ENCODE peak calls at places on chromosomes 2 and 18, in six cellular contexts. Y is GM13977, H is HFFc6, S is neural progenitor cell, J is AG09309, K is body of pancreas. F is an unnamed sample.

GRCh38 chr2:129375587-129375986 is 603.9 kb upstream of the RAB6C start:
- DNase-seq in Y (no peak), H (no peak), S (no peak), J (no peak), K (no peak), F (no peak)

GRCh38 chr2:66962625-66963207 is 434.4 kb upstream of the ETAA1 start:
- DNase-seq in Y (no peak), H (no peak), S (peak), J (no peak), K (no peak), F (no peak)

GRCh38 chr2:26691881-26692813 is at the start of gene KCNK3:
- DNase-seq in Y (peak), H (no peak), S (peak), J (no peak), K (peak), F (peak)

GRCh38 chr2:234494361-234495075 is 2.4 kb downstream of the ARL4C start:
- DNase-seq in Y (no peak), H (no peak), S (peak), J (no peak), K (no peak), F (no peak)

GRCh38 chr2:36441816-36442215 is 86.2 kb downstream of the CRIM1 start:
- DNase-seq in Y (no peak), H (peak), S (no peak), J (no peak), K (no peak), F (no peak)

GRCh38 chr18:74775239-74775638 is 177.6 kb downstream of the ZNF407 start:
- DNase-seq in Y (no peak), H (peak), S (no peak), J (no peak), K (no peak), F (no peak)

GRCh38 chr2:197198890-197199289 is 111.7 kb downstream of the ANKRD44 start:
- DNase-seq in Y (peak), H (no peak), S (no peak), J (no peak), K (peak), F (no peak)

GRCh38 chr2:128346811-128347558 is 28.3 kb upstream of the HS6ST1 start:
- DNase-seq in Y (no peak), H (no peak), S (no peak), J (no peak), K (no peak), F (no peak)

GRCh38 chr2:2850218-2850850 is 519.3 kb upstream of the MYT1L start:
- DNase-seq in Y (no peak), H (no peak), S (no peak), J (no peak), K (no peak), F (no peak)

GRCh38 chr2:160363961-160364733 is 129.5 kb downstream of the RBMS1 start:
- DNase-seq in Y (no peak), H (no peak), S (no peak), J (no peak), K (no peak), F (no peak)

GRCh38 chr2:129733041-129733440 is 246.4 kb upstream of the RAB6C start:
- DNase-seq in Y (no peak), H (no peak), S (no peak), J (no peak), K (no peak), F (no peak)

GRCh38 chr2:8605350-8606065 is 76.3 kb upstream of the ID2 start:
- DNase-seq in Y (no peak), H (peak), S (no peak), J (no peak), K (no peak), F (no peak)

GRCh38 chr2:25042321-25043240 is 705 bp downstream of the EFR3B start:
- DNase-seq in Y (peak), H (peak), S (peak), J (no peak), K (peak), F (peak)

GRCh38 chr2:106956416-106956815 is 70.4 kb upstream of the ST6GAL2 start:
- DNase-seq in Y (no peak), H (peak), S (peak), J (no peak), K (no peak), F (no peak)

GRCh38 chr2:217822296-217823252 is 180.2 kb downstream of the TNS1 start:
- DNase-seq in Y (no peak), H (peak), S (peak), J (no peak), K (no peak), F (no peak)

GRCh38 chr2:101736233-101736632 is 38.7 kb downstream of the MAP4K4 start:
- DNase-seq in Y (no peak), H (no peak), S (no peak), J (no peak), K (no peak), F (no peak)

GRCh38 chr2:160091381-160091780 is 29.0 kb upstream of the PLA2R1 start:
- DNase-seq in Y (no peak), H (peak), S (no peak), J (peak), K (no peak), F (no peak)

GRCh38 chr2:144369416-144369815 is 150.5 kb downstream of the ZEB2 start:
- DNase-seq in Y (no peak), H (no peak), S (no peak), J (no peak), K (no peak), F (no peak)

GRCh38 chr2:238494573-238494961 is 67.8 kb downstream of the ASB1 start:
- DNase-seq in Y (no peak), H (no peak), S (no peak), J (no peak), K (no peak), F (no peak)

GRCh38 chr2:529425-529824 is 147.8 kb downstream of the TMEM18 start:
- DNase-seq in Y (no peak), H (peak), S (peak), J (no peak), K (no peak), F (no peak)

GRCh38 chr2:46179037-46179621 is 118.1 kb upstream of the EPAS1 start:
- DNase-seq in Y (peak), H (peak), S (no peak), J (peak), K (peak), F (no peak)

GRCh38 chr2:68971591-68972231 is 2.7 kb upstream of the GKN1 start:
- DNase-seq in Y (no peak), H (peak), S (no peak), J (peak), K (no peak), F (no peak)

GRCh38 chr18:42078711-42079110 is 123.7 kb downstream of the PIK3C3 start:
- DNase-seq in Y (no peak), H (no peak), S (no peak), J (no peak), K (no peak), F (no peak)

GRCh38 chr18:75010260-75010659 is 198.7 kb downstream of the PTGR3 start:
- DNase-seq in Y (no peak), H (no peak), S (no peak), J (no peak), K (no peak), F (no peak)

GRCh38 chr2:195657634-195658540 is 861 bp downstream of the SLC39A10 start:
- DNase-seq in Y (peak), H (peak), S (peak), J (peak), K (peak), F (no peak)

GRCh38 chr2:12317853-12318426 is 398.8 kb upstream of the TRIB2 start:
- DNase-seq in Y (no peak), H (peak), S (no peak), J (peak), K (no peak), F (no peak)

GRCh38 chr18:21004721-21005120 is 106.9 kb downstream of the ROCK1 start:
- DNase-seq in Y (no peak), H (peak), S (no peak), J (peak), K (no peak), F (no peak)

GRCh38 chr18:38956068-38956467 is 1390.5 kb upstream of the CELF4 start:
- DNase-seq in Y (no peak), H (no peak), S (no peak), J (no peak), K (no peak), F (no peak)

GRCh38 chr2:43708178-43708577 is 31.9 kb upstream of the C1GALT1C1L start:
- DNase-seq in Y (no peak), H (no peak), S (no peak), J (no peak), K (no peak), F (no peak)

GRCh38 chr18:79911871-79912270 is 39.6 kb downstream of the SLC66A2 start:
- DNase-seq in Y (no peak), H (no peak), S (no peak), J (no peak), K (no peak), F (no peak)

GRCh38 chr18:41134426-41134825 is 820.6 kb upstream of the PIK3C3 start:
- DNase-seq in Y (no peak), H (no peak), S (no peak), J (no peak), K (no peak), F (no peak)

GRCh38 chr2:175709248-175709647 is 292.8 kb downstream of the LNPK start:
- DNase-seq in Y (no peak), H (no peak), S (no peak), J (no peak), K (no peak), F (no peak)

GRCh38 chr18:58993260-58993659 is 128.6 kb downstream of the ZNF532 start:
- DNase-seq in Y (no peak), H (peak), S (no peak), J (peak), K (no peak), F (no peak)

GRCh38 chr2:28454016-28454930 is 41.6 kb upstream of the PLB1 start:
- DNase-seq in Y (no peak), H (peak), S (no peak), J (no peak), K (no peak), F (no peak)
- TF ChIP-seq CTCF in Y (no peak), H (no peak), S (no peak), J (no peak), K (no peak), F (no peak)

DNA sequence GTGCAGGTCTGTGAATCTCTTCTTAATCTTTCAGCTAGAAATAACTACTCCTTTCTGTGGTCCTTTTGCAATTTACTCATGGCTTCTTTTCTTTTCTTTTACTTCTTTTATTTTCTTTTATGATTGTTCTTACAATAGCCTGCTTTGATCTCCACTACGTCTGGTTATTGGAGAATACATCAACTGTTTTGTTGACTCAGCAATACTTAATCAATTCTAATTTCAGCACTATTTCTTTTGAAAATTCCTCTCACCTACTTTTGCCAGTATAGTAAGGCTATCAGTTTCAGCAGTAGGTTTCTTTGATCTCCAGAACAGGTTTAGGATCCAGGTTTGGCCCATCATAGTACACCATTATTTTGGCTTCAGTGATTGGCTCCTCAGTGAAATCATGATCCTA is 111.8 kb upstream of the DPP10 start:
- DNase-seq in Y (no peak), H (no peak), S (no peak), J (no peak), K (no peak), F (no peak)
- TF ChIP-seq CTCF in Y (no peak), H (no peak), S (no peak), J (no peak), K (no peak), F (no peak)

DNA sequence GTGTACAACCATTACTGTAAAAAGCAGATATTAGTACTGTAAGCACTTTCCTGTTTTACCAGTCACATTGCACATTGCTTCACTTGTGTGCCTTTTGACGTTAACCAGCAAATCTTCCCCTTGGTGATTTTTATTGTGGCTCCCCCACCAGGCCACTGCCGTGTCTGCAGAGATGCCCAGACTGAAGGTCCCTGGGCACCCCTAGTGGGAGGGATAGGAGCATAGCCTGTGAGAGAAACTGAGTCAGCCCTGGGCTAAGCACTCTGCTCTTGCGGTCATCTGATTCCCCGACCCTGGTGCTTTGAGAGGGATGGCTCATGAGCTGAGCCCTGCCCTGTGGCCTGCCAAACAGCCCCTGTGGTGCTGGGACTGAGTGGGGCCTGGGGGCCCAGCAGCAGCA is 73.4 kb downstream of the INPP4A start:
- DNase-seq in Y (peak), H (no peak), S (peak), J (no peak), K (no peak), F (no peak)
- TF ChIP-seq CTCF in Y (peak), H (peak), S (peak), J (peak), K (peak), F (peak)

GRCh38 chr18:816869-817268 is 4.8 kb upstream of the YES1 start:
- DNase-seq in Y (no peak), H (no peak), S (no peak), J (no peak), K (no peak), F (no peak)
- TF ChIP-seq CTCF in Y (no peak), H (no peak), S (no peak), J (no peak), K (no peak), F (no peak)

F was measured in D721Med.